ENCODE peak calls at places on chromosomes 13 and 19, in nine cellular contexts. Q, L, I, R, N, T, S, J and H are unnamed samples.

GRCh38 chr13:112771139-112771876 is 81.5 kb downstream of the ATP11A start:
- DNase-seq in Q (no peak), R (no peak), T (no peak), L (no peak), J (no peak), S (no peak), I (no peak), N (peak; percentile 37), H (no peak)

GRCh38 chr13:76709851-76710250 is 176.4 kb downstream of the KCTD12 start:
- DNase-seq in N (no peak), L (no peak), Q (no peak), J (no peak), I (no peak), S (no peak), T (no peak), R (peak; percentile 37), H (no peak)

GRCh38 chr19:3656073-3656746 is 29.6 kb upstream of the CACTIN start:
- DNase-seq in I (no peak), L (no peak), J (no peak), T (no peak), S (no peak), R (peak; percentile 27), Q (no peak), N (no peak), H (peak; percentile 28)

GRCh38 chr13:110308377-110309158 is 1.5 kb downstream of the COL4A2 start:
- DNase-seq in L (peak; percentile 59), Q (no peak), S (no peak), I (no peak), J (no peak), N (no peak), R (peak; percentile 64), T (peak; percentile 72), H (peak; percentile 81)

GRCh38 chr13:47211106-47211505 is 314.3 kb upstream of the HTR2A start:
- DNase-seq in I (no peak), Q (no peak), N (no peak), R (peak; percentile 39), J (no peak), L (no peak), T (peak; percentile 24), S (no peak), H (peak; percentile 53)

GRCh38 chr19:54262066-54262465 is 5.0 kb upstream of the LILRB5 start:
- DNase-seq in I (no peak), T (no peak), Q (no peak), J (no peak), R (no peak), N (no peak), L (no peak), S (no peak), H (no peak)

GRCh38 chr19:52221831-52222375 is 32.1 kb downstream of the PPP2R1A start:
- DNase-seq in I (no peak), L (no peak), N (no peak), R (peak; percentile 45), S (no peak), J (no peak), Q (no peak), T (no peak), H (peak; percentile 49)

GRCh38 chr19:46990998-46991676 is 28.5 kb upstream of the NPAS1 start:
- DNase-seq in J (peak; percentile 27), T (peak; percentile 79), Q (no peak), I (peak; percentile 85), S (peak; percentile 80), R (peak; percentile 85), N (peak; percentile 79), L (peak; percentile 79), H (peak; percentile 86)

GRCh38 chr13:99033814-99034213 is 56.0 kb upstream of the DOCK9 start:
- DNase-seq in Q (no peak), S (no peak), J (no peak), R (peak; percentile 49), L (no peak), T (peak; percentile 50), N (no peak), I (no peak), H (peak; percentile 58)

GRCh38 chr19:5343848-5344247 is 3.2 kb upstream of the PTPRS start:
- DNase-seq in J (no peak), S (no peak), Q (no peak), I (no peak), R (peak; percentile 22), T (peak; percentile 26), N (no peak), L (no peak), H (peak; percentile 56)

GRCh38 chr13:67146523-67147130 is 83.5 kb downstream of the PCDH9 start:
- DNase-seq in J (no peak), N (no peak), R (no peak), Q (no peak), T (no peak), S (no peak), L (no peak), I (no peak), H (no peak)

GRCh38 chr13:49240017-49240416 is 7.7 kb upstream of the CDADC1 start:
- DNase-seq in N (no peak), R (peak; percentile 66), Q (no peak), J (no peak), T (peak; percentile 46), I (peak; percentile 16), L (no peak), S (no peak), H (peak; percentile 40)

GRCh38 chr19:35533822-35534521 is 716 bp downstream of the GAPDHS start:
- DNase-seq in N (peak; percentile 68), S (no peak), I (peak; percentile 50), J (peak; percentile 17), Q (no peak), T (no peak), R (peak; percentile 41), L (no peak), H (peak; percentile 65)

GRCh38 chr19:35977446-35978222 is 17.4 kb upstream of the SDHAF1 start:
- DNase-seq in J (no peak), Q (no peak), N (no peak), I (peak; percentile 37), R (no peak), T (no peak), L (no peak), S (no peak), H (no peak)

DNA sequence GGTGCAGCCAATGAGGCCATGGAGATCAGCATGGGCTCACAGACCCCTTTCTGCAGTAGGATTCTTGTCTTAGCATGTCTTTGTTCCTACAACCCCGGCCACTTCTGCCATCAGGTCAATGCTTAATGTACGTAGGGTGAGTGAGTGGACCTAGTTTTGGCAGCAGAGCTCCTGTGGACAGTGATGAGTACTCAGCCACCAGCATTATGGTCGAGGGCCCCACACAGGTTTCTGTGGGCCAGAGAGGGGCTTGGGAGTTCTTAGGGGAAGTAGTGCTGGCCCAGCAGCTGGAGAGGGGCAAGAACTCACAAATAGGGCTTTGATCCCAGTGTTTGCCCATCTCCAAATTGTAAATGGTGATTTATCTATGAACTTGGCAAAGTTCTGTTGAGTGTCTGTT is 184.9 kb downstream of the MTUS2 start:
- DNase-seq in J (no peak), R (no peak), T (no peak), Q (no peak), I (no peak), N (no peak), S (no peak), L (no peak), H (no peak)
- TF ChIP-seq CTCF in J (no peak), R (no peak), T (no peak), Q (no peak), I (no peak), N (no peak), S (no peak), L (no peak), H (no peak)

GRCh38 chr13:30681489-30682242 is 53.7 kb upstream of the ALOX5AP start:
- DNase-seq in S (no peak), T (no peak), J (no peak), Q (peak; percentile 34), I (no peak), L (no peak), R (peak; percentile 80), N (no peak), H (peak; percentile 59)

GRCh38 chr13:30679483-30680330 is 55.6 kb upstream of the ALOX5AP start:
- DNase-seq in R (peak; percentile 51), I (peak; percentile 14), S (no peak), N (peak; percentile 27), Q (no peak), L (peak; percentile 34), T (peak; percentile 56), J (peak; percentile 29), H (peak; percentile 60)

GRCh38 chr13:30671271-30671815 is 53.6 kb downstream of the USPL1 start:
- DNase-seq in Q (no peak), L (no peak), I (no peak), N (no peak), R (no peak), T (no peak), J (no peak), S (no peak), H (no peak)

GRCh38 chr13:30673669-30674521 is 56.2 kb downstream of the USPL1 start:
- DNase-seq in S (peak; percentile 92), R (peak; percentile 80), J (peak; percentile 78), T (peak; percentile 79), L (peak; percentile 89), Q (peak; percentile 58), I (peak; percentile 88), N (peak; percentile 96), H (peak; percentile 87)

GRCh38 chr13:30676672-30677071 is 58.7 kb upstream of the ALOX5AP start:
- DNase-seq in N (no peak), Q (no peak), S (no peak), R (peak; percentile 55), I (no peak), J (no peak), L (no peak), T (peak; percentile 44), H (peak; percentile 42)
- TF ChIP-seq CTCF in N (no peak), Q (peak; percentile 44), S (no peak), R (peak; percentile 55), I (no peak), J (no peak), L (peak; percentile 33), T (peak; percentile 60), H (peak; percentile 60)

GRCh38 chr13:85825454-85825853 is 26.2 kb upstream of the SLITRK6 start:
- DNase-seq in I (no peak), Q (no peak), J (no peak), S (no peak), T (no peak), R (no peak), L (no peak), N (no peak), H (no peak)
- TF ChIP-seq CTCF in I (no peak), Q (no peak), J (no peak), S (no peak), T (no peak), R (no peak), L (no peak), N (no peak), H (no peak)

GRCh38 chr13:20057214-20057613 is 98.7 kb downstream of the ZMYM2 start:
- DNase-seq in J (no peak), Q (no peak), N (no peak), L (no peak), R (no peak), I (no peak), T (no peak), S (no peak), H (no peak)

GRCh38 chr13:20053891-20054290 is 95.4 kb downstream of the ZMYM2 start:
- DNase-seq in J (no peak), I (no peak), T (no peak), R (no peak), L (no peak), Q (no peak), S (no peak), N (no peak), H (no peak)

GRCh38 chr13:20058476-20058875 is 99.9 kb downstream of the ZMYM2 start:
- DNase-seq in I (no peak), Q (no peak), N (no peak), T (no peak), J (no peak), L (no peak), S (no peak), R (no peak), H (no peak)

GRCh38 chr13:20054586-20054985 is 96.1 kb downstream of the ZMYM2 start:
- DNase-seq in Q (no peak), S (no peak), N (no peak), I (no peak), L (no peak), R (no peak), J (no peak), T (no peak), H (no peak)

GRCh38 chr13:20057963-20058362 is 99.4 kb downstream of the ZMYM2 start:
- DNase-seq in L (no peak), T (no peak), S (no peak), I (no peak), Q (no peak), N (no peak), R (no peak), J (no peak), H (no peak)
- TF ChIP-seq CTCF in L (no peak), T (peak; percentile 2), S (peak; percentile 13), I (no peak), Q (no peak), N (no peak), R (peak; percentile 18), J (no peak), H (no peak)